ENCODE peak calls at places on chromosomes 6 and 20, in eight cellular contexts. P, V, B, Q, W, M, U and Y are unnamed samples.

GRCh38 chr6:36122495-36123269 is 7.6 kb upstream of the MAPK13 start:
- DNase-seq in P (peak; percentile 3), V (no peak), B (no peak), Q (no peak), W (no peak), M (no peak), U (no peak), Y (no peak)

GRCh38 chr6:161128680-161129196 is 137.2 kb downstream of the MAP3K4 start:
- DNase-seq in P (no peak), V (no peak), B (no peak), Q (no peak), W (no peak), M (no peak), U (peak; percentile 33), Y (no peak)

GRCh38 chr6:89360415-89360999 is 8.0 kb upstream of the UBE2J1 start:
- DNase-seq in P (no peak), V (no peak), B (no peak), Q (no peak), W (no peak), M (peak; percentile 39), U (peak; percentile 45), Y (peak; percentile 74)

GRCh38 chr6:143223895-143224294 is 163.2 kb downstream of the AIG1 start:
- DNase-seq in P (no peak), V (peak; percentile 89), B (peak; percentile 48), Q (no peak), W (no peak), M (no peak), U (no peak), Y (no peak)

GRCh38 chr6:79373880-79374279 is 139.4 kb upstream of the HMGN3 start:
- DNase-seq in P (no peak), V (no peak), B (no peak), Q (no peak), W (no peak), M (no peak), U (no peak), Y (no peak)

GRCh38 chr6:42428326-42429041 is 23.2 kb downstream of the TRERF1 start:
- DNase-seq in P (peak; percentile 86), V (peak; percentile 69), B (no peak), Q (no peak), W (no peak), M (no peak), U (no peak), Y (peak; percentile 71)

GRCh38 chr6:158361961-158362634 is 49.8 kb downstream of the TULP4 start:
- DNase-seq in P (no peak), V (no peak), B (no peak), Q (no peak), W (no peak), M (peak; percentile 79), U (no peak), Y (no peak)

GRCh38 chr6:157019115-157019628 is 242.0 kb downstream of the ARID1B start:
- DNase-seq in P (no peak), V (no peak), B (no peak), Q (no peak), W (no peak), M (no peak), U (no peak), Y (peak; percentile 38)

GRCh38 chr20:7627734-7628663 is 312.3 kb downstream of the HAO1 start:
- DNase-seq in P (no peak), V (no peak), B (no peak), Q (no peak), W (no peak), M (no peak), U (no peak), Y (no peak)

GRCh38 chr20:25139061-25139705 is 56.3 kb upstream of the ENTPD6 start:
- DNase-seq in P (no peak), V (no peak), B (no peak), Q (no peak), W (no peak), M (no peak), U (no peak), Y (peak; percentile 11)

GRCh38 chr6:35317483-35318199 is 20.0 kb downstream of the DEF6 start:
- DNase-seq in P (no peak), V (no peak), B (no peak), Q (no peak), W (no peak), M (peak; percentile 26), U (no peak), Y (no peak)

GRCh38 chr6:34142599-34142998 is 3.3 kb downstream of the GRM4 start:
- DNase-seq in P (peak; percentile 54), V (no peak), B (no peak), Q (no peak), W (no peak), M (no peak), U (no peak), Y (no peak)

GRCh38 chr6:106886444-106886843 is 88.1 kb downstream of the CD24 start:
- DNase-seq in P (no peak), V (no peak), B (no peak), Q (no peak), W (no peak), M (no peak), U (no peak), Y (no peak)

GRCh38 chr6:101878554-101879276 is 485.2 kb downstream of the GRIK2 start:
- DNase-seq in P (no peak), V (no peak), B (no peak), Q (no peak), W (no peak), M (no peak), U (no peak), Y (peak; percentile 38)

GRCh38 chr20:58868795-58869194 is 16.3 kb downstream of the GNAS start:
- DNase-seq in P (no peak), V (no peak), B (peak; percentile 46), Q (no peak), W (no peak), M (no peak), U (no peak), Y (peak; percentile 29)

GRCh38 chr6:11251553-11252358 is 19.3 kb upstream of the NEDD9 start:
- DNase-seq in P (peak; percentile 76), V (no peak), B (peak; percentile 77), Q (peak; percentile 77), W (no peak), M (no peak), U (no peak), Y (no peak)

GRCh38 chr6:32867022-32867477 is 13.1 kb downstream of the PSMB9 start:
- DNase-seq in P (no peak), V (no peak), B (no peak), Q (no peak), W (no peak), M (no peak), U (no peak), Y (peak; percentile 62)

GRCh38 chr6:39172377-39172757 is 56.9 kb downstream of the KCNK5 start:
- DNase-seq in P (no peak), V (no peak), B (no peak), Q (no peak), W (no peak), M (no peak), U (no peak), Y (no peak)

GRCh38 chr6:56789879-56790278 is 147.2 kb upstream of the DST start:
- DNase-seq in P (no peak), V (no peak), B (no peak), Q (no peak), W (no peak), M (no peak), U (no peak), Y (no peak)

GRCh38 chr6:28944412-28945006 is 20.7 kb upstream of the TRIM27 start:
- DNase-seq in P (no peak), V (no peak), B (peak; percentile 55), Q (peak; percentile 34), W (peak; percentile 73), M (no peak), U (peak; percentile 66), Y (peak; percentile 87)

GRCh38 chr20:41191562-41192500 is 54.5 kb downstream of the PLCG1 start:
- DNase-seq in P (no peak), V (no peak), B (no peak), Q (no peak), W (no peak), M (no peak), U (no peak), Y (no peak)

GRCh38 chr6:85516168-85516567 is 66.3 kb downstream of the NT5E start:
- DNase-seq in P (no peak), V (no peak), B (no peak), Q (no peak), W (no peak), M (peak; percentile 4), U (no peak), Y (no peak)

DNA sequence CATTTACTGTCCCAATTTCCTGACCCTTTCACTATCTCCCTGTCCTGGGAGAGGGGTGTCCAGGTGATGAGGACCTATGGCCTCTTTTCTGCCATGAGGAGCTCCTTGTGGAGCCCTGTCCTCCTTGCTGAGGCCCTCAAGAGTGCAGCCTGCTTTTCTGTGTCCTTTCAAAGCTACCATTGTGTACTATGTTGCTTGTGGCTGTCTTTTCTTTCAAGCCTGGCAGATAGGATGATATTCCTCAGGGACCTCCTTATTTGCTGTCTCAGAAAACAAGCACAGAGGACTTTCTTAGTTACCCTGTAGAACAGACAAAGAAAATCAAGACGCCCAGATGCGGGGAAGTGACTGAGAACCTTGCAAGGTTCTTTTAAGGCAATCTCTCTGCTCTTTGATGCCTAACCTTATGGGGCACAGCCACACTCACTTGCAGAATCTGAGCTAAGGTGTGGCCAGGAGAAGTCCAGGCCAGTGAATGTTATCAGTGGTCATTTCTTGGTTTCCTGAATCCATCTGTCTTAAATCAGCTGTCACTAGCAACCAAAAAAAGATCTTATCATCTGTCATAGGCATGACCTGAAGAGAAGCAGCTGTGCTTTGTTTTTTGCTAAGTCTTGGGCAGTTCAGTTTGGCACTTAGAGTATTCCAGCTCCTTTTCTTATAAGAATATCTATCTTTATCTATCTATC is 17.2 kb downstream of the CARMIL1 start:
- DNase-seq in P (no peak), V (no peak), B (no peak), Q (no peak), W (no peak), M (no peak), U (no peak), Y (peak; percentile 8)
- TF ChIP-seq CTCF in P (no peak), V (no peak), B (no peak), Q (no peak), W (no peak), M (no peak), U (no peak), Y (no peak)

DNA sequence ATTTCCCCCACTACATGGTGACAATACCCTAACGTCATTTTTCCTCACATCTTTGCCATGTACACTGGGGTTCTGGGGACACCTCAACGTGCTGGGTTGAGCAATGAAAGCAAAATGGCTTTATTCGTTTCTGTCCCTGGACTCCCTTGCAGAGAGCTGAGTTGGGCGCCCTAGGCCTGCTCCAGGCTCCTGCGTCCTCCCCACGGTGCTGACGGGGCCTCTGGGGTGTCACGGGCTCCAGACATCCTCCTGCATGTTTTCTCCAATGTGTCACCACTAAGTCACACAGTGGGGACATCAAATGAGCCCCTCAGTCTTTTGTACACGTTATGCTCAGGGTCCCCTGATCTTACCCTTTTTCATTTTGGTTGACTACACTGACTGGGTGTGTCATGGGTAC is 99.8 kb downstream of the TTLL2 start:
- DNase-seq in P (no peak), V (no peak), B (no peak), Q (no peak), W (no peak), M (no peak), U (no peak), Y (no peak)
- H3K4me3 ChIP-seq in P (no peak overlapping the region), V (no peak overlapping the region), B (no peak overlapping the region), Q (no peak overlapping the region), W (no peak overlapping the region), M (no peak overlapping the region), U (no peak overlapping the region), Y (no peak overlapping the region)

GRCh38 chr20:54058420-54059139 is 11.8 kb downstream of the BCAS1 start:
- DNase-seq in P (no peak), V (no peak), B (no peak), Q (no peak), W (no peak), M (no peak), U (no peak), Y (peak; percentile 87)
- TF ChIP-seq CTCF in P (no peak), V (no peak), B (no peak), Q (no peak), W (no peak), M (no peak), U (no peak), Y (no peak)

GRCh38 chr6:2877960-2878359 is 25.1 kb downstream of the SERPINB9 start:
- DNase-seq in P (no peak), V (no peak), B (no peak), Q (no peak), W (no peak), M (no peak), U (no peak), Y (no peak)
- H3K4me3 ChIP-seq in P (no peak overlapping the region), V (no peak overlapping the region), B (no peak overlapping the region), Q (no peak overlapping the region), W (no peak overlapping the region), M (no peak overlapping the region), U (no peak overlapping the region), Y (no peak overlapping the region)